ENCODE peak calls at places on chromosomes 4 and X, in five cellular contexts. P is stimulated activated effector memory CD8-positive, alpha-beta T cell treated with anti-CD3 and anti-CD28 coated beads, Interleukin-12 subunit alpha, Interleukin-12 subunit beta, amount 100 ng/mL, for 72 hours; T is mucosa of gallbladder; D is AG09309; E is activated CD8-positive, alpha-beta memory T cell treated with anti-CD3 and anti-CD28 coated beads, Interleukin-2, amount 10 ng/mL, durations not matched to agents 7 days and 5 days. K is an unnamed sample.

GRCh38 chrX:110284159-110284558 is 33.7 kb downstream of the AMMECR1 start:
- DNase-seq in P (no peak), T (no peak), D (peak), E (no peak), K (peak)

GRCh38 chrX:78650906-78651437 is 8.2 kb downstream of the RTL3 start:
- DNase-seq in P (no peak), T (no peak), D (peak), E (peak), K (peak)

GRCh38 chr4:31023724-31024123 is 303.6 kb downstream of the PCDH7 start:
- DNase-seq in P (no peak), T (no peak), D (no peak), E (no peak), K (no peak)

GRCh38 chrX:72002886-72003285 is 92.2 kb downstream of the NHSL2 start:
- DNase-seq in P (no peak), T (no peak), D (no peak), E (no peak), K (no peak)

GRCh38 chr4:74541611-74542177 is 96.8 kb downstream of the AREG start:
- DNase-seq in P (no peak), T (no peak), D (no peak), E (no peak), K (no peak)

GRCh38 chr4:124144302-124144701 is 568.2 kb downstream of the ANKRD50 start:
- DNase-seq in P (no peak), T (no peak), D (no peak), E (no peak), K (no peak)

GRCh38 chrX:152907084-152907651 is 9.3 kb downstream of the ZNF185 start:
- DNase-seq in P (no peak), T (no peak), D (no peak), E (no peak), K (no peak)

GRCh38 chr4:143773998-143774898 is 73.8 kb upstream of the FREM3 start:
- DNase-seq in P (no peak), T (peak), D (no peak), E (peak), K (peak)

GRCh38 chrX:109774706-109775105 is 41.6 kb upstream of the ACSL4 start:
- DNase-seq in P (no peak), T (no peak), D (peak), E (no peak), K (peak)

GRCh38 chr4:7195546-7196282 is 3.4 kb downstream of the SORCS2 start:
- DNase-seq in P (no peak), T (no peak), D (peak), E (no peak), K (peak)

GRCh38 chr4:173917255-173917960 is 366.1 kb downstream of the FBXO8 start:
- DNase-seq in P (no peak), T (no peak), D (no peak), E (no peak), K (peak)

K was measured in stromal cell of bone marrow.